ENCODE peak calls at places on chromosomes 1 and 21, in four cellular contexts. B is astrocyte of the spinal cord, Y is HFFc6, M is ascending aorta. H is an unnamed sample.

GRCh38 chr1:53139911-53140310 is 2.5 kb downstream of the SLC1A7 start:
- DNase-seq in M (no peak), Y (no peak), B (peak), H (no peak)

GRCh38 chr1:109491372-109491771 is 2.5 kb upstream of the CYB561D1 start:
- DNase-seq in Y (no peak), B (no peak), M (no peak), H (no peak)

GRCh38 chr21:37413553-37414291 is 47.1 kb downstream of the DYRK1A start:
- DNase-seq in Y (no peak), M (no peak), B (no peak), H (no peak)

GRCh38 chr1:226108935-226109828 is 46.7 kb downstream of the H3-3A start:
- DNase-seq in M (no peak), Y (no peak), B (peak), H (no peak)

GRCh38 chr1:7564097-7564496 is 207.0 kb upstream of the VAMP3 start:
- DNase-seq in M (no peak), B (no peak), Y (no peak), H (no peak)

GRCh38 chr1:27342391-27342777 is 562 bp downstream of the SYTL1 start:
- DNase-seq in Y (no peak), B (no peak), M (no peak), H (peak)

GRCh38 chr1:100941098-100941527 is 45.2 kb downstream of the SLC30A7 start:
- DNase-seq in M (no peak), B (no peak), Y (no peak), H (no peak)

GRCh38 chr1:185646202-185646683 is 87.9 kb upstream of the HMCN1 start:
- DNase-seq in Y (peak), M (no peak), B (peak), H (no peak)

GRCh38 chr1:66597500-66597899 is 63.5 kb downstream of the SGIP1 start:
- DNase-seq in B (no peak), Y (no peak), M (no peak), H (no peak)

GRCh38 chr21:46081862-46082637 is 15.9 kb upstream of the COL6A2 start:
- DNase-seq in B (no peak), M (no peak), Y (no peak), H (no peak)

GRCh38 chr1:198278922-198279321 is 122.1 kb downstream of the NEK7 start:
- DNase-seq in M (no peak), B (no peak), Y (no peak), H (no peak)

GRCh38 chr1:98314591-98314990 is 346.9 kb upstream of the SNX7 start:
- DNase-seq in M (no peak), B (no peak), Y (no peak), H (no peak)

DNA sequence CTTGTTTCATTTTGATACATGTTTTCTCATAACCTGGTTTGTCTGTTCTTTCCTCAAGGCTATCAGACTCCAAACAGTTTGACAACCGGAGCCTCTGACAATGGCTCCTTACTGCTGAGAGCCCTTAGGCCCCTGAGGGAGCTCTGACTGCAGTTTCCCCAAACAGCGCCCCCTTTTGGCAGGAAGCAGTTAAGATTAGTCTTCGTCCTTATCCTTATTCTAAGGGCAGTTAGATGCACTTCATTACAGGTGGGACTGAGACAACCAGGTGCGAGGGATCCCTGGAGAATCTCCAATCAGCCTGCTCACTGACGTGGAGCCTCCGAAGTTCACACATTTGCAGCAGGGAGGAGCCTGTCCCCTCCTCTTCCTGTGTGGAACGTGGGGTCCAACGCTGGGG is 393.1 kb downstream of the BRINP3 start:
- DNase-seq in B (no peak), M (no peak), Y (no peak), H (no peak)
- TF ChIP-seq CTCF in B (no peak), M (no peak), Y (no peak), H (no peak)

GRCh38 chr1:145961109-145961424 is 3.2 kb upstream of the LIX1L start:
- DNase-seq in M (no peak), B (no peak), Y (no peak), H (no peak)

GRCh38 chr1:145959333-145959732 is 1.5 kb upstream of the LIX1L start:
- DNase-seq in Y (no peak), B (no peak), M (no peak), H (no peak)

GRCh38 chr1:145961425-145962156 is 2.8 kb downstream of the ANKRD34A start:
- DNase-seq in M (no peak), Y (peak), B (no peak), H (no peak)

GRCh38 chr1:145959957-145960467 is 2.2 kb upstream of the LIX1L start:
- DNase-seq in B (no peak), Y (no peak), M (no peak), H (no peak)

DNA sequence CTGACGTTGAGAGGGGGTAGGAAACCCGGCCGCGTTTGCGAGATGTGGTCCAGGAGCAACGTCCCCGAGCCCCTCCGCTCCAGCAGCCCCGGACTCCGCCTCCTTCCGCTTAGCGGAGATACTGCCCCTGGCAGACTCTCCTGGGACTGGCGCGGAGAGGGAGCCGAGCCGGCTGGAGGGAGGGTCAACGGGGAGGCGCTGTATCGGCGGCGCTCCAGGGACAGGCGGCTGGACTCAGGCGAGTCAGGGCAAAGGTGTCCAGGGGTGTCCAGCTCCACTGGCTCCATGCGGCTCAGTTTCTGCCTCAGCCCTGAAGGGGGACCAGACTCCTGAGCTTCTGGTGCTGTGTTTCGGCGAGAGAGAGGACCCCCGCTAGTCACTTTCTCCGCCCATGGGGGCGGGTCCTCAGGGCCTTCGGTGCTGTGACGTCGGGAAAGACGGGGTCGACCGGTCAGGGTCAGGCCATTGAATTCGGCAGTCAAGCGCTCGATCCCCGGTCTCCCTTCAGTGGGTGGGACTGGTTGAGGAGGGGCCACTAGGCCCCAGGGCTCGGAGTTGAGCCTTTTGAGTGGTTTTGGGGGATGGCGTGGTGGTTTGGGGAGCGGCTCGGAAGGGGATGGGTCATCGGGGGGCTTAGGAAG is 2.8 kb upstream of the LIX1L start:
- DNase-seq in M (peak), Y (peak), B (peak), H (no peak)
- TF ChIP-seq CTCF in M (peak), Y (peak), B (peak), H (no peak)

GRCh38 chr1:41738475-41738874 is 180.2 kb downstream of the HIVEP3 start:
- DNase-seq in M (no peak), Y (no peak), B (peak), H (no peak)

GRCh38 chr1:41739061-41739955 is 179.4 kb downstream of the HIVEP3 start:
- DNase-seq in M (peak), Y (peak), B (peak), H (peak)

GRCh38 chr1:41741244-41741643 is 177.5 kb downstream of the HIVEP3 start:
- DNase-seq in Y (no peak), M (no peak), B (no peak), H (no peak)

GRCh38 chr1:41740630-41741239 is 178.0 kb downstream of the HIVEP3 start:
- DNase-seq in M (no peak), B (no peak), Y (no peak), H (no peak)

DNA sequence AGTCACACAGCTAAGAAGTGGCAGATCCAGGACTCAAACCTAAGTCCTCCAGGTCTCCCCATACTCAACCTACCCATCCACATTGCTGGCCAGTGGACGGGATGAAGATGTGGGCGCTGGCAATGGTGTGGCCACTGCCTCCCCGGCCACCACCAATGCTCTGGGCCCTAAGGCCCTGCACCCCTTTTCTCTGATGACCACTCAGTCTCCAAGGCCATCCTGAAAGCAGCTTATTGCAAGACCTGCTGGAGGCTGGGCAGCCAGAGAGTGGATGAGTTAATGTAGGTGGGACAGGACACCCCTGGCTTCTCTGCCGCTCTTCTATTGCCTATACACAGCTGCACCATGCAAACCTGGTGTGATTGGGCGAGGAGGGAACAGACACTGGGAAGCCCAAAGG is 178.7 kb downstream of the HIVEP3 start:
- DNase-seq in B (no peak), M (no peak), Y (no peak), H (no peak)
- TF ChIP-seq CTCF in B (no peak), M (no peak), Y (no peak), H (no peak)

DNA sequence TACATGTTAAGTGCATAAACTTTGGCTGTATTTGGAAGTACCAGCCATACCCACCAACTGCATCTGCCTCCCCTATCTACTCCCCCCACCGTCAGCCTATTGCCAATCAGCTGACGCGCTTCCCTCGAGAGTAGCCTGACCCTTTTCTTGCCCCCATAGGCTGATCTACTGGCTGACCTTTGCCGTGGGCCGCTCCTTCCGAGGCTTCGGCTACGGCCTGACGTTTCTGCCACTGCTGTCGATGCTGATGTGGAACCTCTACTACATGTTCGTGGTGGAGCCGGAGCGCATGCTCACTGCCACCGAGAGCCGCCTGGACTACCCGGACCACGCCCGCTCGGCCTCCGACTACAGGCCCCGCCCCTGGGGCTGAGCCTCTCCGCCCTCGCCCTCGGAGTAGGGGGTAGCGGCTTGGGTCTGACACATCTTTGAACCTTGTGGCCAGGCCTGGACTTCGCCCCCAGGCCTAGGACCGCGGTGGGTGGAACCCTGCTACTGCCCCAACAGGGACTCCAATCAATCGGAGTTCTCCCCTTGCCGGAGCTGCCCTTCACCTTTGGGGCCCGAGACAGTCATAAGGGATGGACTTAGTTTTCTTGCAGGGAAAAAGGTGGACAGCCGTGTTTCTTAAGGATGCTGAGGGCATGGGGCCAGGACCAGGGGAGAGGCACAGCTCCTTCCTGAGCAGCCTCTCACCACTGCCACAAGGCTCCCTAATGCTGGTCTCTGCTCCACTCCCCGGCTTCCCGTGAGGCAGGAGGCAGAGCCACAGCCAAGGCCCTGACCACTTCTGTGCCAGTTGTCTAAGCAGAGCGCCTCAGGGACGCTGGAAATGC is 4.0 kb downstream of the GLMP start:
- DNase-seq in M (peak), B (peak), Y (peak), H (no peak)
- TF ChIP-seq CTCF in M (no peak), B (no peak), Y (no peak), H (no peak)

GRCh38 chr21:44802396-44803153 is 955 bp upstream of the UBE2G2 start:
- DNase-seq in B (no peak), Y (peak), M (no peak), H (no peak)

GRCh38 chr21:44797775-44798174 is 3.8 kb downstream of the UBE2G2 start:
- DNase-seq in M (no peak), B (no peak), Y (no peak), H (no peak)

GRCh38 chr21:44800971-44801467 is 601 bp downstream of the UBE2G2 start:
- DNase-seq in M (no peak), B (peak), Y (peak), H (no peak)

GRCh38 chr21:44801468-44802395 is at the start of gene UBE2G2:
- DNase-seq in M (no peak), Y (peak), B (peak), H (peak)

DNA sequence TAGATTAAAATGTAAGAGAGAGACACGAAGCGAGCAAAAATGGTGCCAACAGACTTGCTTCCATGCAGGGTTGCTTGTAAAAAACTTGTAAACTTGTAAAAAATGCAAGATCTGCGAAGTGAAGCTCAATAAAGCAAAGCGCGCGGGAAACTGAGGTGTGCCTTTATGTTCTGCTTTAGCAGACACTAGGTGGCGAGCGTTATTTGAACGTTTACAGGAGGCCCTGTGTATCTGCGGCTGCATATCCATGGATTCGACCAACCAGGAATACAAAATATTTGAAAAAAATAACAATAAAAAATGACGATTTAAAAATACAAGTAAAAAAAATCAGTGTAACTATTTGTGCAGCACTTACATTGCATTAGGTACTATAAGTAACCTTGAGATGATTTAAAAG is 1.5 kb downstream of the UBE2G2 start:
- DNase-seq in M (no peak), B (peak), Y (no peak), H (no peak)
- TF ChIP-seq CTCF in M (peak), B (peak), Y (peak), H (no peak)

DNA sequence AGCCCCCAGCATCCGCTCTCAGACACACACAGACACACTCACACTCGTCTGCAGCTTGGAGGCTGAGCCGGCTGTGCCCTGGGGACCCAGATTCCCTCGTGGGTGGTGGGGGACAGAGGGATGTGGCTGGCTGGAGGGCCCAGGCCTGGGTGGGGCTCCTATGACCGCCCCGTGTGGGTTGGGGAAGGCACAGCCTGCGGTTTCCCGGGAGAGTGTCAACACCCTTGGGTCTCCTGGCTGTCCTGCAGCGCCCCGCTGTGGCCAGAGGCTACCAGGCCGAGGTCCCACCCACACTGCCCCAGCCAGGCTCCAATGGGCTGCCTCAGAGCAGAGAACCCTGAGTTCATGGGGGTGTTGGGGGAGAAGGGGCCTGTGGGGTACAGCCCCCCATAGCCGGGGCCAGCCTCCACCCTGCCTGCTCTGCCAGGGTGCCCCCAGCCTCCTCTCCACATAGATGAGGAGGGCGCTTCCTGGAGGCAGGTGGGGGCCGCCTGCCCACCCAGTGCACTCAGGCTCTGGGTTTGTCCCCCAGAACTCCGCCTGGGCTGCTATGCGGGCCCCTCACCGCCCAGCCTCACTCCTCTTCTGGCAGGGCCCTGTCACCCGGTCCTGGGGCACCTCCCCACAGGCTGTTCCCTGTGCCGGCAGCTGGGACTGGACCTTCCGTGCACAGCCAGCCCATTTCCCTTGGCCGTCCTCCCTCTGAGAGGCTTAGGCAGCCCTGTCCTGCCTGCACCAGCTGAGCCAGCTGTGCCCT is at the start of gene TTC34:
- DNase-seq in Y (no peak), M (no peak), B (no peak), H (peak)
- TF ChIP-seq CTCF in Y (no peak), M (peak), B (no peak), H (peak)

GRCh38 chr1:202656951-202657646 is 53.2 kb downstream of the SYT2 start:
- DNase-seq in B (peak), Y (peak), M (no peak), H (no peak)
- TF ChIP-seq CTCF in B (peak), Y (peak), M (no peak), H (no peak)

GRCh38 chr1:178361847-178362246 is 134.9 kb downstream of the CLEC20A start:
- DNase-seq in Y (no peak), M (no peak), B (no peak), H (no peak)
- TF ChIP-seq CTCF in Y (peak), M (no peak), B (no peak), H (no peak)

GRCh38 chr1:1149416-1149815 is 24.3 kb upstream of the TTLL10 start:
- DNase-seq in Y (no peak), B (no peak), M (no peak), H (no peak)
- TF ChIP-seq CTCF in Y (no peak), B (no peak), M (no peak), H (no peak)

DNA sequence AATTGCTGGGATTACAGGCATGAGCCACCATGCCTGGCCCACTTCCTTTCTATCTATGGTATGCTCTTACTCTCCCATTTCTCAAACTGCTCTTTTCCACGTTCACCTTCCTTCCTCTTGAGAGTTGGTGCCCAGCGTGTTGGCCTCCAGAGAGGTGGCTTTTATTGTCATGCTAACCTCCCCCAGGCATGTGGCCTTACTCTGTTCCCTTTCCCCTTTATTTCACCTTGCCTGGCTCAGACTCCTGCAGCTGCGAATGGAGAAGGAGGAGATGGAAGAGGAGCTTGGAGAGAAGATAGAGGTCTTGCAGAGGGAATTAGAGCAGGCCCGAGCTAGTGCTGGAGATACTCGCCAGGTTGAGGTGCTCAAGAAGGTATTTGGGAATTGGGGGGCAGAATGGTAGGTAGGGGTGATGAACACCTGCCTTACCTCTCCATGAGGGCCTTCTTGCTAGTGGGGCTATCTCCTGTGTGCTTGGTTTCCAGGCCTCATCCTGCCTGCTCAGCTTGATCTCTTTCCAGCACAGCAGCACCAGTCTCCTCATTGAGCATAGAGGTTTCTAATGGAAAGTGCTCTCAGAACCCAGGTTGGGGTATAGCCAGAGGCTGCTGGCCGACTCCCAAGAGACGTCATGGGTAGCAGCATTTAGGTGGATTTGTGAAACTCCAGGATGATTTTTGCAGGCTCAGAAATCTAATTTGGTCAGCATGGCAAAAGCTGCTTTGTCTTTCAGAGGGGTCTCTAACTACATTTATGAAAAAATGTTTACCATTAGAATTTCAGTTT is 13.2 kb upstream of the TUFT1 start:
- DNase-seq in B (no peak), Y (no peak), M (no peak), H (no peak)
- TF ChIP-seq CTCF in B (no peak), Y (no peak), M (no peak), H (no peak)

H was measured in CD4-positive, alpha-beta T cell.